ENCODE peak calls at places on chromosomes 12 and 14, in five cellular contexts. One of them, this sample, is unnamed.

GRCh38 chr14:21191809-21192446 is 36.1 kb upstream of the OR5AU1 start:
- DNase-seq in suprapubic skin: peak; percentile 84
- DNase-seq in upper lobe of left lung: peak; percentile 90
- DNase-seq in HCT116: peak; percentile 35
- DNase-seq in H1: peak; percentile 86
- DNase-seq in this sample: no peak

GRCh38 chr14:97021001-97021400 is 223.8 kb downstream of the VRK1 start:
- DNase-seq in suprapubic skin: no peak
- DNase-seq in upper lobe of left lung: no peak
- DNase-seq in HCT116: no peak
- DNase-seq in H1: no peak
- DNase-seq in this sample: no peak

GRCh38 chr14:69326611-69327010 is 66.7 kb downstream of the GALNT16 start:
- DNase-seq in HCT116: no peak
- DNase-seq in suprapubic skin: peak; percentile 47
- DNase-seq in upper lobe of left lung: no peak
- DNase-seq in H1: no peak
- DNase-seq in this sample: no peak

GRCh38 chr12:76422154-76422877 is 74.1 kb upstream of the BBS10 start:
- DNase-seq in upper lobe of left lung: no peak
- DNase-seq in suprapubic skin: no peak
- DNase-seq in H1: no peak
- DNase-seq in HCT116: no peak
- DNase-seq in this sample: no peak

GRCh38 chr14:73786632-73786941 is 65.0 kb upstream of the PTGR2 start:
- DNase-seq in HCT116: no peak
- DNase-seq in H1: no peak
- DNase-seq in suprapubic skin: no peak
- DNase-seq in upper lobe of left lung: no peak
- DNase-seq in this sample: no peak

GRCh38 chr12:103455020-103455763 is 40.6 kb downstream of the C12orf42 start:
- DNase-seq in suprapubic skin: no peak
- DNase-seq in HCT116: no peak
- DNase-seq in upper lobe of left lung: no peak
- DNase-seq in H1: no peak
- DNase-seq in this sample: no peak

GRCh38 chr12:109737631-109738030 is 24.0 kb downstream of the FAM222A start:
- DNase-seq in upper lobe of left lung: no peak
- DNase-seq in suprapubic skin: no peak
- DNase-seq in H1: no peak
- DNase-seq in HCT116: no peak
- DNase-seq in this sample: no peak

GRCh38 chr12:24393105-24393504 is 443.6 kb upstream of the SOX5 start:
- DNase-seq in suprapubic skin: no peak
- DNase-seq in HCT116: no peak
- DNase-seq in upper lobe of left lung: no peak
- DNase-seq in H1: no peak
- DNase-seq in this sample: no peak

GRCh38 chr14:104871145-104871655 is 6.1 kb downstream of the CEP170B start:
- DNase-seq in upper lobe of left lung: no peak
- DNase-seq in suprapubic skin: no peak
- DNase-seq in H1: no peak
- DNase-seq in HCT116: no peak
- DNase-seq in this sample: no peak

GRCh38 chr12:91985002-91985767 is 160.5 kb downstream of the BTG1 start:
- DNase-seq in HCT116: no peak
- DNase-seq in H1: no peak
- DNase-seq in suprapubic skin: no peak
- DNase-seq in upper lobe of left lung: no peak
- DNase-seq in this sample: no peak

GRCh38 chr12:99311373-99311772 is 336.2 kb upstream of the GARIN6 start:
- DNase-seq in H1: no peak
- DNase-seq in upper lobe of left lung: no peak
- DNase-seq in HCT116: no peak
- DNase-seq in suprapubic skin: no peak
- DNase-seq in this sample: no peak

GRCh38 chr12:49369723-49370145 is 2.5 kb downstream of the SPATS2 start:
- DNase-seq in HCT116: no peak
- DNase-seq in suprapubic skin: no peak
- DNase-seq in upper lobe of left lung: no peak
- DNase-seq in H1: no peak
- DNase-seq in this sample: no peak

GRCh38 chr12:76820888-76821482 is 57.1 kb downstream of the ZDHHC17 start:
- DNase-seq in suprapubic skin: no peak
- DNase-seq in upper lobe of left lung: no peak
- DNase-seq in H1: no peak
- DNase-seq in HCT116: peak; percentile 7
- DNase-seq in this sample: no peak

GRCh38 chr12:102735104-102735503 is 181.9 kb downstream of the PAH start:
- DNase-seq in HCT116: no peak
- DNase-seq in suprapubic skin: no peak
- DNase-seq in H1: no peak
- DNase-seq in upper lobe of left lung: no peak
- DNase-seq in this sample: no peak

GRCh38 chr12:52207895-52208294 is 16.1 kb upstream of the KRT80 start:
- DNase-seq in HCT116: no peak
- DNase-seq in suprapubic skin: no peak
- DNase-seq in H1: no peak
- DNase-seq in upper lobe of left lung: no peak
- DNase-seq in this sample: peak; percentile 95

GRCh38 chr12:94225924-94226630 is 77.7 kb downstream of the PLXNC1 start:
- DNase-seq in upper lobe of left lung: no peak
- DNase-seq in suprapubic skin: no peak
- DNase-seq in H1: peak; percentile 75
- DNase-seq in HCT116: no peak
- DNase-seq in this sample: no peak

GRCh38 chr14:102675396-102675795 is 82.9 kb downstream of the RCOR1 start:
- DNase-seq in suprapubic skin: no peak
- DNase-seq in H1: no peak
- DNase-seq in upper lobe of left lung: no peak
- DNase-seq in HCT116: no peak
- DNase-seq in this sample: no peak

GRCh38 chr12:1885605-1886245 is 32.7 kb downstream of the CACNA2D4 start:
- DNase-seq in suprapubic skin: no peak
- DNase-seq in HCT116: no peak
- DNase-seq in upper lobe of left lung: no peak
- DNase-seq in H1: no peak
- DNase-seq in this sample: no peak

GRCh38 chr12:64747681-64748080 is 11.5 kb downstream of the GNS start:
- DNase-seq in suprapubic skin: no peak
- DNase-seq in H1: no peak
- DNase-seq in upper lobe of left lung: no peak
- DNase-seq in HCT116: no peak
- DNase-seq in this sample: no peak

GRCh38 chr12:48862691-48863090 is 3.0 kb downstream of the RND1 start:
- DNase-seq in suprapubic skin: no peak
- DNase-seq in upper lobe of left lung: no peak
- DNase-seq in HCT116: no peak
- DNase-seq in H1: no peak
- DNase-seq in this sample: no peak

GRCh38 chr12:124928095-124928911 is 13.9 kb upstream of the UBC start:
- DNase-seq in suprapubic skin: no peak
- DNase-seq in HCT116: peak; percentile 95
- DNase-seq in upper lobe of left lung: peak; percentile 91
- DNase-seq in H1: no peak
- DNase-seq in this sample: peak; percentile 81

DNA sequence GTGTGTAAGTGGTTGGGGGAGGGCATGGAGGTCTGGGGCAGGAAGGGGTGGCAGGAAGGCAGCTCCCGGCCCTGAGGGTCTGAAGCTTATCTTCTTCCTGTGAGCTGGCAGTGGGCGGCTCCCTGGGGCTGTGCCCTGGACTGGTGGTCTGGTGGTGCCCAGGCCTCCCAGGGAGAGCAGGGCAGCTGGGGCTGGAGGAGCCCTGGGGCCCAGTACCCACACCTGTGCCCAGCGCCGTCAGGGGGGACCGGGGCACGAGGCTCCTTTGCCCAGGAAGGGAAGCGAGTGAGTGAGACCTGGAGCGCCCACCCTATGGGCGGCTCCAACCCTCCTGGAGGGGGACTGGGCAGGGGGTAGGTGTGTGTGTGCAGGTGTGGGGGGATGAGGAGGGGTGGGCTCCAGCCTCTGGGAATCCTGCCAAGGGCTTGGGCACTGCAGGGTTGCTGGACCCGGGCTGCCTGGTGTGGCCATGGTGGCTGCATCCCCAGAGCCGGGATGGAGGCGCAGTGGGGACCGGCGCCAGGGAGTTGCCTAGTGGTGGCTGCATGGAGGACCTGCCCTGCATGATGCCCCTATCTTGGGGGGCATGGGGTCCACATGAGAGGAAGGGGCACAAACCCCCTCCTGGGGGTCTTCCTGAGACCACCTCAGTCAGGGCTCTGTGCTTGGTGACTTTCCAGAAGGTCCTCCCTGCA is 353.6 kb downstream of the TMEM121 start:
- DNase-seq in suprapubic skin: peak; percentile 78
- DNase-seq in H1: no peak
- DNase-seq in upper lobe of left lung: peak; percentile 75
- DNase-seq in HCT116: no peak
- DNase-seq in this sample: peak; percentile 47
- H3K9me3 ChIP-seq in suprapubic skin: no peaks in the 10 kb centered on the region
- H3K9me3 ChIP-seq in H1: peaks cover 53% of the 10 kb centered on the region
- H3K9me3 ChIP-seq in upper lobe of left lung: no peaks in the 10 kb centered on the region
- H3K9me3 ChIP-seq in HCT116: no peaks in the 10 kb centered on the region
- H3K9me3 ChIP-seq in this sample: peaks cover 4% of the 10 kb centered on the region

GRCh38 chr12:12384601-12385321 is 27.9 kb downstream of the BORCS5 start:
- DNase-seq in H1: no peak
- DNase-seq in suprapubic skin: no peak
- DNase-seq in HCT116: no peak
- DNase-seq in upper lobe of left lung: no peak
- DNase-seq in this sample: no peak
- TF ChIP-seq POLR2AphosphoS5 in H1: no peak
- TF ChIP-seq POLR2AphosphoS5 in suprapubic skin: no peak
- TF ChIP-seq POLR2AphosphoS5 in HCT116: no peak
- TF ChIP-seq POLR2AphosphoS5 in upper lobe of left lung: no peak
- TF ChIP-seq POLR2AphosphoS5 in this sample: no peak

DNA sequence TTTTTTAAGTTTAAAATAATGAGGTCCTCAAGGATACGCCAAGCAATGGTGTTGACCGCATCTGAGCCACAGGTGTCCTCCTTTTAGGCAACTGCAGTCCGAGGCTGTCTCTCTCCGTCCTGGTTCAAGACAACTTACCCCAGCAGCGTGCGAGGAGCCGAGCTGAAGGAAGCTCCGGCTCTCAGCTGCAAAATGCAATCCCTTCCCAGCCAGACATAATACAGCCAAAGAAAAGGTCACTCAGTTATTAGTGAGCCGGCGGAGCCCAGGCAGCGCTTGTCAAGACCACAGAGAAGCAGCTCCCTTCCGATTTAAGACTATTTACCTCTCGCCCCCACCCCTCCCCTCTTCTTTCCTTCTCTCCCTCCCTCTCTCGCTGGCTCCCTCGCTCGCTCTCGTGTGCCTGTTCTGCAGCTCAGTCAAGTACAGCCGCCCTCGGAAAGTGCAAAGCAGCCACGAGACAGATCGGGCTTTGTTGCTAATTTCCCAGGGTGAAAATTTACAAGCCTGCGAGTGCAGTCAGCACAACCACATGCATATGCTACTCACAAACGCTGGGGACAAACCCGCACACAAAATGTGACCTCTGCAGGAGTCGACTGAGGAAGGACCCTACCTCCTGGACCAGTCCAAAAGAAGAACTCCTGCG is 363 bp upstream of the LMO3 start:
- DNase-seq in HCT116: no peak
- DNase-seq in upper lobe of left lung: no peak
- DNase-seq in H1: peak; percentile 65
- DNase-seq in suprapubic skin: no peak
- DNase-seq in this sample: no peak
- TF ChIP-seq CTCF in HCT116: no peak
- TF ChIP-seq CTCF in upper lobe of left lung: no peak
- TF ChIP-seq CTCF in H1: no peak
- TF ChIP-seq CTCF in suprapubic skin: no peak
- TF ChIP-seq CTCF in this sample: no peak

DNA sequence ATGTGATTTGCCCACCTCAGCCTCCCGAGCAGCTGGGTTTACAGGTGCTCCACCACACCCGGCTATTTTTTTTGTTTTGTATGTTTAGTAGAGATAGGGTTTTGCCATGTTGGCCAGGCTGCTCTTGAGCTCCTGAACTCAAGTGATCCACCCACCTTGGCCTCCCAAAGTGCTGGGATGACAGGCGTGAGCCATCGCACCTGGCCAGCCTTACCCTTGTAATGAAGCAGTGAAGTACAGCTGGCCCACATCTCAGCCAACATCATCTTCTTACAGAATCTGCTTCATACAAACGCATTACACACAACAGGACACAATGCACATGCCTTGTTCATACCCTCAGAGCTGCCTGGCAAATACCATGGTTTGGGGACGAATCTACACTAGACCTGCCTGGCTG is 31.3 kb upstream of the CHFR start:
- DNase-seq in upper lobe of left lung: no peak
- DNase-seq in suprapubic skin: no peak
- DNase-seq in H1: no peak
- DNase-seq in HCT116: no peak
- DNase-seq in this sample: no peak
- H3K9me3 ChIP-seq in upper lobe of left lung: peaks cover 94% of the 10 kb centered on the region
- H3K9me3 ChIP-seq in suprapubic skin: peaks cover 74% of the 10 kb centered on the region
- H3K9me3 ChIP-seq in H1: peaks cover 48% of the 10 kb centered on the region
- H3K9me3 ChIP-seq in HCT116: peaks cover 22% of the 10 kb centered on the region
- H3K9me3 ChIP-seq in this sample: peaks cover 98% of the 10 kb centered on the region

GRCh38 chr12:46212108-46212982 is 56.5 kb downstream of the SLC38A1 start:
- DNase-seq in H1: no peak
- DNase-seq in HCT116: no peak
- DNase-seq in suprapubic skin: no peak
- DNase-seq in upper lobe of left lung: no peak
- DNase-seq in this sample: no peak
- TF ChIP-seq POLR2AphosphoS5 in H1: no peak
- TF ChIP-seq POLR2AphosphoS5 in HCT116: no peak
- TF ChIP-seq POLR2AphosphoS5 in suprapubic skin: no peak
- TF ChIP-seq POLR2AphosphoS5 in upper lobe of left lung: no peak
- TF ChIP-seq POLR2AphosphoS5 in this sample: no peak

DNA sequence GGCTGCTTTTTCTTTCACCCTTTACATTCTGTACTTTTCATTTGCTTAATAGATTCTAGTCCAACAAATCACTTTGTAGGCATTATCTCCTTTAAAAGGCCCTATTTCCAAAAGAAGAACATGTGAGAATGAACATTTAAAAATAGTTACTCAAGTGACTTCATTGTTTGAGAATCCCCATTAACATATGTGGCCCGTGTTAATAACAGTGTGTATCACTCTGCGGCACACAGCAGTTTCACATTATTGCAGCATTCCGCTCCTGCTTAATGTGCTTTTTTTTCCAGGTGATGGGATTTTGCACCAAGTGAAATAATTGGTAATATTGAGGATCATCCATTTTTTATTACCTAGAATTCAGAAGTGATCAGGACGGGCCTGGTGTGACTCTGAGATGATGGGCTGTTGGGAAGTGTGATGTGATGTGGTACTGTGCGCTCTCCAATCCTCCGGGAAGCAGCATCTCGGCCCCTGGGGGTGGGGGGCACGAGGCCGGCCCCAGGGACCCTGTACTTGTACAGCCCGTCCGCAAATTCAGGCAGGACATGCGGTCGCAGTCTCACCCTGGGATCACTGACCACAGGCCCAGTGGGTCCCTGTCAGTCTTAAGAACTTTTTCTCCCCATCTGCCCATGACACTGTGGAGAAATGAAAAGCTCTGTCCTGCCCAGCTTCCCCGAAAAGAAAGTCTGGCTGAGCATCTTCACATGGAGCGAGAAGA is 32.9 kb downstream of the SLC15A4 start:
- DNase-seq in HCT116: no peak
- DNase-seq in upper lobe of left lung: no peak
- DNase-seq in H1: no peak
- DNase-seq in suprapubic skin: no peak
- DNase-seq in this sample: no peak
- TF ChIP-seq CTCF in HCT116: no peak
- TF ChIP-seq CTCF in upper lobe of left lung: no peak
- TF ChIP-seq CTCF in H1: no peak
- TF ChIP-seq CTCF in suprapubic skin: no peak
- TF ChIP-seq CTCF in this sample: no peak